ENCODE peak calls at places on chromosomes 11 and 22, in eight cellular contexts. T is AG04450, V is A549, U is RPMI8226, I is fibroblast of the aortic adventitia, O is substantia nigra, R is EH, S is esophagus muscularis mucosa. L is an unnamed sample.

GRCh38 chr11:26949846-26950245 is 44.1 kb upstream of the FIBIN start:
- DNase-seq in T (no peak), V (no peak), U (no peak), I (no peak), O (no peak), R (peak), S (no peak), L (no peak)

GRCh38 chr11:35236667-35237003 is 97.7 kb downstream of the CD44 start:
- DNase-seq in T (no peak), V (no peak), U (no peak), I (no peak), O (no peak), R (peak), S (no peak), L (no peak)

GRCh38 chr11:19163627-19164026 is 38.2 kb downstream of the CSRP3 start:
- DNase-seq in T (no peak), V (no peak), U (no peak), I (no peak), O (no peak), R (no peak), S (no peak), L (no peak)

GRCh38 chr11:64572143-64572542 is 18.9 kb upstream of the SLC22A12 start:
- DNase-seq in T (no peak), V (no peak), U (no peak), I (no peak), O (no peak), R (no peak), S (no peak), L (no peak)

GRCh38 chr22:36755316-36755715 is 20.6 kb downstream of the IFT27 start:
- DNase-seq in T (no peak), V (no peak), U (no peak), I (no peak), O (no peak), R (no peak), S (no peak), L (no peak)

GRCh38 chr11:67270256-67271211 is 4.3 kb downstream of the GRK2 start:
- DNase-seq in T (no peak), V (no peak), U (no peak), I (no peak), O (no peak), R (peak), S (no peak), L (no peak)

GRCh38 chr11:116267146-116267545 is 505.6 kb downstream of the BUD13 start:
- DNase-seq in T (no peak), V (no peak), U (no peak), I (no peak), O (no peak), R (no peak), S (no peak), L (no peak)

GRCh38 chr11:78065239-78065638 is 1.6 kb downstream of the THRSP start:
- DNase-seq in T (no peak), V (no peak), U (no peak), I (no peak), O (no peak), R (no peak), S (no peak), L (no peak)

GRCh38 chr11:17547051-17547577 is at the start of gene OTOG:
- DNase-seq in T (no peak), V (no peak), U (peak), I (no peak), O (no peak), R (peak), S (no peak), L (no peak)